ENCODE peak calls at places on chromosomes 13 and 19, in six cellular contexts. One of them, this sample, is unnamed.

GRCh38 chr19:37691881-37692504 is 27.6 kb downstream of the ZNF607 start:
- DNase-seq in colonic mucosa: peak
- DNase-seq in cardiac muscle cell: peak
- DNase-seq in cardiac fibroblast: peak
- DNase-seq in fibroblast of pulmonary artery: peak
- DNase-seq in PC-3: no peak
- DNase-seq in this sample: peak

GRCh38 chr13:75762066-75762937 is 126.2 kb downstream of the LMO7 start:
- DNase-seq in colonic mucosa: peak
- DNase-seq in PC-3: peak
- DNase-seq in cardiac muscle cell: no peak
- DNase-seq in cardiac fibroblast: peak
- DNase-seq in fibroblast of pulmonary artery: no peak
- DNase-seq in this sample: no peak

GRCh38 chr19:34359954-34360315 is 5.1 kb upstream of the GPI start:
- DNase-seq in cardiac muscle cell: no peak
- DNase-seq in fibroblast of pulmonary artery: no peak
- DNase-seq in cardiac fibroblast: no peak
- DNase-seq in PC-3: no peak
- DNase-seq in colonic mucosa: no peak
- DNase-seq in this sample: no peak

GRCh38 chr19:2550431-2551171 is 74.7 kb downstream of the GADD45B start:
- DNase-seq in cardiac muscle cell: no peak
- DNase-seq in fibroblast of pulmonary artery: no peak
- DNase-seq in PC-3: no peak
- DNase-seq in cardiac fibroblast: no peak
- DNase-seq in colonic mucosa: no peak
- DNase-seq in this sample: no peak

GRCh38 chr13:33403807-33404362 is 118.3 kb upstream of the STARD13 start:
- DNase-seq in cardiac muscle cell: no peak
- DNase-seq in cardiac fibroblast: no peak
- DNase-seq in colonic mucosa: no peak
- DNase-seq in fibroblast of pulmonary artery: no peak
- DNase-seq in PC-3: no peak
- DNase-seq in this sample: no peak

GRCh38 chr13:77733674-77734073 is 36.2 kb downstream of the SLAIN1 start:
- DNase-seq in colonic mucosa: no peak
- DNase-seq in PC-3: no peak
- DNase-seq in fibroblast of pulmonary artery: no peak
- DNase-seq in cardiac muscle cell: no peak
- DNase-seq in cardiac fibroblast: no peak
- DNase-seq in this sample: no peak

GRCh38 chr19:21835429-21835809 is 563 bp downstream of the ZNF43 start:
- DNase-seq in colonic mucosa: no peak
- DNase-seq in fibroblast of pulmonary artery: no peak
- DNase-seq in PC-3: no peak
- DNase-seq in cardiac muscle cell: no peak
- DNase-seq in cardiac fibroblast: no peak
- DNase-seq in this sample: no peak

GRCh38 chr13:107006646-107007045 is 438.7 kb upstream of the ARGLU1 start:
- DNase-seq in cardiac muscle cell: no peak
- DNase-seq in colonic mucosa: no peak
- DNase-seq in fibroblast of pulmonary artery: no peak
- DNase-seq in cardiac fibroblast: no peak
- DNase-seq in PC-3: no peak
- DNase-seq in this sample: no peak

GRCh38 chr19:13022859-13023636 is 27.8 kb downstream of the NFIX start:
- DNase-seq in PC-3: peak
- DNase-seq in colonic mucosa: peak
- DNase-seq in fibroblast of pulmonary artery: peak
- DNase-seq in cardiac muscle cell: no peak
- DNase-seq in cardiac fibroblast: peak
- DNase-seq in this sample: peak

GRCh38 chr13:23709521-23709920 is 139.3 kb downstream of the TNFRSF19 start:
- DNase-seq in cardiac muscle cell: peak
- DNase-seq in cardiac fibroblast: peak
- DNase-seq in colonic mucosa: no peak
- DNase-seq in fibroblast of pulmonary artery: no peak
- DNase-seq in PC-3: peak
- DNase-seq in this sample: no peak

DNA sequence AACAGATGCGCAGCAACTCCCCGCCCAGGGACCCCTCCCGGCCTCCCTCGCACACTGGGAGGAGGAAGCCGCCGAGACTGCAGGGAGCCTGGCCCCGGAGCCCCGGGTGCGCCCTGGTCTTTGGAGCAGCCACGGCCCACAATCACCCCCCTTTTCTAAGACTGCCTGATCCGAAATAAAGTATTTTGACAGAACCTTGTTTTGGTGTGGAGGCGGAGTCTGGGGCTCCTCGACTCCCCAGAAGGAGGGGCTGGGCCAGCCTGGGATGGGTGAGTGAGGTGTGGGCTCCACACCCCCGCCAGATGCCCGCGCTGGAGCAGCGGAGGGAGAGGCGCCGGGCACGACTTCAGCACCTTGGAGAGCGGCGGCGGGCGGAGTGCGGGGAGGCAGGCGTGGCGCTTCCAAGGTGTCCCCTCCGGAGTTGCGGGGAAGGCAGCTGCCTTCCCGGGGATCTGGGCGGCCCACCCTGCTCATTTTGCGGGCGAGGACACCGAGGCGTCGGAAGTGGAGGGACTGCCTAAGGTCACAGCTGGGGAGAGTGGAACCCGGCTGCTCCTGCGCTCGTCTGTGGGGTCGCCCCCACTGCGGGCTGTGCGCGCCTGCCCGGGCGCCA is 9.4 kb downstream of the SIRT6 start:
- DNase-seq in fibroblast of pulmonary artery: peak
- DNase-seq in PC-3: peak
- DNase-seq in cardiac muscle cell: peak
- DNase-seq in cardiac fibroblast: peak
- DNase-seq in colonic mucosa: peak
- DNase-seq in this sample: no peak
- H3K4me3 ChIP-seq in fibroblast of pulmonary artery: no peak
- H3K4me3 ChIP-seq in PC-3: no peak
- H3K4me3 ChIP-seq in cardiac muscle cell: no peak
- H3K4me3 ChIP-seq in cardiac fibroblast: no peak
- H3K4me3 ChIP-seq in colonic mucosa: no peak
- H3K4me3 ChIP-seq in this sample: no peak

GRCh38 chr13:110287031-110287828 is 19.7 kb downstream of the COL4A1 start:
- DNase-seq in PC-3: no peak
- DNase-seq in cardiac fibroblast: peak
- DNase-seq in cardiac muscle cell: peak
- DNase-seq in colonic mucosa: no peak
- DNase-seq in fibroblast of pulmonary artery: no peak
- DNase-seq in this sample: no peak

GRCh38 chr13:110290153-110290552 is 16.8 kb downstream of the COL4A1 start:
- DNase-seq in PC-3: no peak
- DNase-seq in cardiac muscle cell: no peak
- DNase-seq in cardiac fibroblast: no peak
- DNase-seq in colonic mucosa: no peak
- DNase-seq in fibroblast of pulmonary artery: no peak
- DNase-seq in this sample: no peak

GRCh38 chr13:110290811-110291210 is 16.1 kb downstream of the COL4A1 start:
- DNase-seq in cardiac fibroblast: no peak
- DNase-seq in cardiac muscle cell: no peak
- DNase-seq in fibroblast of pulmonary artery: no peak
- DNase-seq in colonic mucosa: no peak
- DNase-seq in PC-3: no peak
- DNase-seq in this sample: no peak

GRCh38 chr13:110289661-110290060 is 17.3 kb downstream of the COL4A1 start:
- DNase-seq in cardiac fibroblast: no peak
- DNase-seq in cardiac muscle cell: no peak
- DNase-seq in colonic mucosa: no peak
- DNase-seq in PC-3: no peak
- DNase-seq in fibroblast of pulmonary artery: no peak
- DNase-seq in this sample: no peak

DNA sequence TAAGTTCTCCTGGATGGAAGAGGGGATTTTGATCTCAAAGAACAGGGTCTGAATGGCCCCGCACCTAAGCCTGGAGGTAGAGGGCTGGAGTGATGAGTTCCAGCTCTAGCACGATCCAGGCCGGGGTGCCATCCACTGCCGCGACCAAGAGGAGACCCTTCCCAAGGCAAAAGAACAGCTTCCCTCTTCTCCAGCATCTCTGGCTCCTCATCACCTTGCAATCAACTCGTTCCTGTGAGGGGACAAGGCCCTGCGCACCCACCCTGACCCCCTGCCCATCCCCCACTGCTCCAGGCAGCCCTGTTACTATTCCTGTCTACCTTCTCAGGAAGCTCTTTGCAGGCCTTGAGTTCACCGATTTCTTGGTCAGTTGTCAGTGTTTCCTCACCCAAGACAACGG is 17.8 kb downstream of the COL4A1 start:
- DNase-seq in cardiac muscle cell: no peak
- DNase-seq in fibroblast of pulmonary artery: no peak
- DNase-seq in PC-3: no peak
- DNase-seq in colonic mucosa: no peak
- DNase-seq in cardiac fibroblast: no peak
- DNase-seq in this sample: no peak
- TF ChIP-seq CTCF in cardiac muscle cell: no peak
- TF ChIP-seq CTCF in fibroblast of pulmonary artery: no peak
- TF ChIP-seq CTCF in PC-3: no peak
- TF ChIP-seq CTCF in colonic mucosa: no peak
- TF ChIP-seq CTCF in cardiac fibroblast: no peak
- TF ChIP-seq CTCF in this sample: no peak

DNA sequence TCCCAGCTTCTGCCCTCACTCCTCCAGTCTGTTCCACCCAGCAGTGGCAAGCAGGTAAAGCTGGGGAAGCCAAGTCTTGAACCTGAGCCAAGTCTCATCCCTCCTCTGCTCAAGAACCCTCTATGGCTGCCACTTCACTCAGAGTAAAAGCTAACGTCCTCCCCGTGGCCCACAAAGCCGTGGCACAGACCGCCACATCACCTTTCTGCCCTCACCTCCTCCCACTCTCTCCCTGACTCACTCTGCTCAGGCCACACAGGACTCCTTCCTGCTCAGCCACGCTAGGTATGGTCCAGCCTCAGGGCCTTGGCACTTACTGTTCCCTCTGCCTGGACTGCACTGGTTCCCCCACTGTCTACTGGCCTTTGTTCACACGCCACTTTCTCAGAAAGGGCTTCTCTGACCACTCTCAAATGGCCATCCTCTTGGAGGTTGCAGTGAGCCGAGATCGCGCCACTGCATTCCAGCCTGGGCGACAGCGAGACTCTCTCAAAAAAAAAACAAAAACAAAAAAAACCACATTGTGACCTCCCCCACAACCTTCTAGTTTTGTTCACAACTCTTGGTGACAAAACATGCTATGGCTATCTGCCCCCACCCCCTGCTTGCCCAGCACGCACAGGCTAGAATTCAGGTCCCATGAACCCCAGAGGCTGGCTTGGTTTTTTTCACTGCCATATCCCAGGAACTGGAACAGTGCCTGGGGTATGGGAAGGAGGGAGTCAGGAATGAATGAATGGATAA is 15.8 kb downstream of the NDUFB7 start:
- DNase-seq in cardiac fibroblast: no peak
- DNase-seq in cardiac muscle cell: no peak
- DNase-seq in PC-3: peak
- DNase-seq in colonic mucosa: no peak
- DNase-seq in fibroblast of pulmonary artery: no peak
- DNase-seq in this sample: no peak
- H3K4me3 ChIP-seq in cardiac fibroblast: no peak
- H3K4me3 ChIP-seq in cardiac muscle cell: no peak
- H3K4me3 ChIP-seq in PC-3: no peak
- H3K4me3 ChIP-seq in colonic mucosa: no peak
- H3K4me3 ChIP-seq in fibroblast of pulmonary artery: no peak
- H3K4me3 ChIP-seq in this sample: no peak

DNA sequence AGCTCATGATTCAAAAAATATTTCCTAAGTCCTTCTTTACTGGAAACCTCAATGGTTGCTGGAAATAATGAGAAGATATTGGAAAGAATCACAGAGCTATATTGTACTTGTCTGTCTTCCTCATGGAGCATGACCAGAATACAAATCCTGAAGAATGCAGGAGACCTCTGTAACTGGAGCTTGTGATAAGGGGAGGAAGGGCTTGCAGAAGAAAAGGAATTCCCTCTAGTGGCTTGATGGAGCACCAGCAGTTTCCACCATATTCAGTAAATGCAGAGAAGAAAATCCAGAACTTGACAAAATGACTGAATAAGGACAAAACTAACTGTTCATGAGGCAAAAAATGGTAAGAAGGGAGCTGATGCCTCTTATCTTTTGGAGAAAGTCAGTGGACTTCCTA is 1333.1 kb downstream of the EFNB2 start:
- DNase-seq in PC-3: peak
- DNase-seq in colonic mucosa: no peak
- DNase-seq in cardiac fibroblast: peak
- DNase-seq in fibroblast of pulmonary artery: peak
- DNase-seq in cardiac muscle cell: peak
- DNase-seq in this sample: peak
- TF ChIP-seq CTCF in PC-3: peak
- TF ChIP-seq CTCF in colonic mucosa: peak
- TF ChIP-seq CTCF in cardiac fibroblast: peak
- TF ChIP-seq CTCF in fibroblast of pulmonary artery: peak
- TF ChIP-seq CTCF in cardiac muscle cell: peak
- TF ChIP-seq CTCF in this sample: peak

GRCh38 chr13:41006951-41007350 is 12.2 kb downstream of the ELF1 start:
- DNase-seq in colonic mucosa: no peak
- DNase-seq in cardiac muscle cell: no peak
- DNase-seq in cardiac fibroblast: no peak
- DNase-seq in PC-3: no peak
- DNase-seq in fibroblast of pulmonary artery: no peak
- DNase-seq in this sample: no peak

GRCh38 chr13:41006296-41006695 is 12.8 kb downstream of the ELF1 start:
- DNase-seq in PC-3: no peak
- DNase-seq in cardiac muscle cell: no peak
- DNase-seq in fibroblast of pulmonary artery: no peak
- DNase-seq in cardiac fibroblast: no peak
- DNase-seq in colonic mucosa: no peak
- DNase-seq in this sample: no peak

GRCh38 chr13:41004875-41005693 is 14.0 kb downstream of the ELF1 start:
- DNase-seq in cardiac fibroblast: peak
- DNase-seq in cardiac muscle cell: no peak
- DNase-seq in PC-3: peak
- DNase-seq in fibroblast of pulmonary artery: peak
- DNase-seq in colonic mucosa: no peak
- DNase-seq in this sample: no peak

GRCh38 chr13:41007359-41008118 is 11.6 kb downstream of the ELF1 start:
- DNase-seq in fibroblast of pulmonary artery: no peak
- DNase-seq in colonic mucosa: no peak
- DNase-seq in PC-3: peak
- DNase-seq in cardiac muscle cell: no peak
- DNase-seq in cardiac fibroblast: no peak
- DNase-seq in this sample: no peak

GRCh38 chr13:41005709-41006108 is 13.4 kb downstream of the ELF1 start:
- DNase-seq in cardiac fibroblast: no peak
- DNase-seq in cardiac muscle cell: no peak
- DNase-seq in PC-3: peak
- DNase-seq in fibroblast of pulmonary artery: no peak
- DNase-seq in colonic mucosa: no peak
- DNase-seq in this sample: no peak
- H3K4me3 ChIP-seq in cardiac fibroblast: no peak
- H3K4me3 ChIP-seq in cardiac muscle cell: no peak
- H3K4me3 ChIP-seq in PC-3: no peak
- H3K4me3 ChIP-seq in fibroblast of pulmonary artery: no peak
- H3K4me3 ChIP-seq in colonic mucosa: no peak
- H3K4me3 ChIP-seq in this sample: no peak

GRCh38 chr19:40392894-40393517 is 3.0 kb upstream of the HIPK4 start:
- DNase-seq in cardiac fibroblast: no peak
- DNase-seq in PC-3: peak
- DNase-seq in fibroblast of pulmonary artery: no peak
- DNase-seq in colonic mucosa: peak
- DNase-seq in cardiac muscle cell: no peak
- DNase-seq in this sample: no peak
- TF ChIP-seq CTCF in cardiac fibroblast: peak
- TF ChIP-seq CTCF in PC-3: peak
- TF ChIP-seq CTCF in fibroblast of pulmonary artery: peak
- TF ChIP-seq CTCF in colonic mucosa: peak
- TF ChIP-seq CTCF in cardiac muscle cell: peak
- TF ChIP-seq CTCF in this sample: no peak